ENCODE peak calls at places on chromosomes 11 and 22, in six cellular contexts. One of them, this sample, is unnamed.

GRCh38 chr11:102527041-102527440 is 3.5 kb downstream of the MMP7 start:
- DNase-seq in T47D: no peak
- DNase-seq in left colon: no peak
- DNase-seq in Calu3: no peak
- DNase-seq in SW 1271: no peak
- DNase-seq in NCI-H2171 treated with DMSO at 0.1 percent for 48 hours: no peak
- DNase-seq in this sample: no peak

GRCh38 chr11:102115557-102115956 is 5.3 kb downstream of the YAP1 start:
- DNase-seq in T47D: peak; percentile 58
- DNase-seq in left colon: no peak
- DNase-seq in Calu3: peak; percentile 30
- DNase-seq in SW 1271: no peak
- DNase-seq in NCI-H2171 treated with DMSO at 0.1 percent for 48 hours: no peak
- DNase-seq in this sample: no peak

GRCh38 chr11:119684361-119685072 is 44.5 kb downstream of the NECTIN1 start:
- DNase-seq in T47D: no peak
- DNase-seq in left colon: no peak
- DNase-seq in Calu3: peak; percentile 74
- DNase-seq in SW 1271: peak; percentile 48
- DNase-seq in NCI-H2171 treated with DMSO at 0.1 percent for 48 hours: no peak
- DNase-seq in this sample: no peak

GRCh38 chr22:45963821-45964220 is 13.1 kb downstream of the WNT7B start:
- DNase-seq in T47D: no peak
- DNase-seq in left colon: no peak
- DNase-seq in Calu3: no peak
- DNase-seq in SW 1271: no peak
- DNase-seq in NCI-H2171 treated with DMSO at 0.1 percent for 48 hours: no peak
- DNase-seq in this sample: no peak

GRCh38 chr11:73564903-73565302 is 33.0 kb downstream of the FAM168A start:
- DNase-seq in T47D: no peak
- DNase-seq in left colon: no peak
- DNase-seq in Calu3: no peak
- DNase-seq in SW 1271: no peak
- DNase-seq in NCI-H2171 treated with DMSO at 0.1 percent for 48 hours: no peak
- DNase-seq in this sample: no peak

GRCh38 chr11:87819141-87819540 is 356.1 kb downstream of the RAB38 start:
- DNase-seq in T47D: no peak
- DNase-seq in left colon: no peak
- DNase-seq in Calu3: no peak
- DNase-seq in SW 1271: no peak
- DNase-seq in NCI-H2171 treated with DMSO at 0.1 percent for 48 hours: peak; percentile 60
- DNase-seq in this sample: no peak

GRCh38 chr22:17883356-17883755 is 109.1 kb upstream of the BID start:
- DNase-seq in T47D: no peak
- DNase-seq in left colon: no peak
- DNase-seq in Calu3: no peak
- DNase-seq in SW 1271: no peak
- DNase-seq in NCI-H2171 treated with DMSO at 0.1 percent for 48 hours: no peak
- DNase-seq in this sample: no peak

GRCh38 chr11:60982184-60982583 is 10.7 kb downstream of the CD6 start:
- DNase-seq in T47D: no peak
- DNase-seq in left colon: no peak
- DNase-seq in Calu3: no peak
- DNase-seq in SW 1271: no peak
- DNase-seq in NCI-H2171 treated with DMSO at 0.1 percent for 48 hours: no peak
- DNase-seq in this sample: no peak

GRCh38 chr22:19174106-19175025 is 4.2 kb downstream of the SLC25A1 start:
- DNase-seq in T47D: peak; percentile 71
- DNase-seq in left colon: peak; percentile 13
- DNase-seq in Calu3: no peak
- DNase-seq in SW 1271: no peak
- DNase-seq in NCI-H2171 treated with DMSO at 0.1 percent for 48 hours: no peak
- DNase-seq in this sample: no peak

GRCh38 chr11:34242037-34242625 is 115.7 kb downstream of the ABTB2 start:
- DNase-seq in T47D: no peak
- DNase-seq in left colon: no peak
- DNase-seq in Calu3: no peak
- DNase-seq in SW 1271: no peak
- DNase-seq in NCI-H2171 treated with DMSO at 0.1 percent for 48 hours: no peak
- DNase-seq in this sample: no peak

GRCh38 chr22:23230348-23231068 is 50.2 kb downstream of the BCR start:
- DNase-seq in T47D: no peak
- DNase-seq in left colon: no peak
- DNase-seq in Calu3: no peak
- DNase-seq in SW 1271: no peak
- DNase-seq in NCI-H2171 treated with DMSO at 0.1 percent for 48 hours: no peak
- DNase-seq in this sample: no peak

GRCh38 chr11:58060939-58061672 is 30.4 kb downstream of the OR6Q1 start:
- DNase-seq in T47D: peak; percentile 24
- DNase-seq in left colon: no peak
- DNase-seq in Calu3: no peak
- DNase-seq in SW 1271: no peak
- DNase-seq in NCI-H2171 treated with DMSO at 0.1 percent for 48 hours: no peak
- DNase-seq in this sample: no peak

GRCh38 chr11:70159612-70160570 is 43.2 kb upstream of the FADD start:
- DNase-seq in T47D: no peak
- DNase-seq in left colon: peak; percentile 41
- DNase-seq in Calu3: peak; percentile 89
- DNase-seq in SW 1271: peak; percentile 90
- DNase-seq in NCI-H2171 treated with DMSO at 0.1 percent for 48 hours: no peak
- DNase-seq in this sample: no peak

GRCh38 chr11:104813532-104813931 is 84.7 kb downstream of the CASP12 start:
- DNase-seq in T47D: no peak
- DNase-seq in left colon: no peak
- DNase-seq in Calu3: no peak
- DNase-seq in SW 1271: no peak
- DNase-seq in NCI-H2171 treated with DMSO at 0.1 percent for 48 hours: no peak
- DNase-seq in this sample: no peak

GRCh38 chr11:74460481-74461154 is 6.7 kb downstream of the KCNE3 start:
- DNase-seq in T47D: no peak
- DNase-seq in left colon: no peak
- DNase-seq in Calu3: no peak
- DNase-seq in SW 1271: no peak
- DNase-seq in NCI-H2171 treated with DMSO at 0.1 percent for 48 hours: no peak
- DNase-seq in this sample: no peak

GRCh38 chr11:126776125-126776524 is 224.4 kb downstream of the KIRREL3 start:
- DNase-seq in T47D: no peak
- DNase-seq in left colon: no peak
- DNase-seq in Calu3: no peak
- DNase-seq in SW 1271: no peak
- DNase-seq in NCI-H2171 treated with DMSO at 0.1 percent for 48 hours: no peak
- DNase-seq in this sample: no peak

GRCh38 chr22:49406047-49406650 is 421.5 kb downstream of the BRD1 start:
- DNase-seq in T47D: no peak
- DNase-seq in left colon: no peak
- DNase-seq in Calu3: no peak
- DNase-seq in SW 1271: no peak
- DNase-seq in NCI-H2171 treated with DMSO at 0.1 percent for 48 hours: no peak
- DNase-seq in this sample: no peak

GRCh38 chr22:31927562-31927961 is 16.8 kb upstream of the YWHAH start:
- DNase-seq in T47D: no peak
- DNase-seq in left colon: no peak
- DNase-seq in Calu3: no peak
- DNase-seq in SW 1271: no peak
- DNase-seq in NCI-H2171 treated with DMSO at 0.1 percent for 48 hours: no peak
- DNase-seq in this sample: no peak

GRCh38 chr22:38115423-38116205 is 5.1 kb upstream of the BAIAP2L2 start:
- DNase-seq in T47D: no peak
- DNase-seq in left colon: no peak
- DNase-seq in Calu3: no peak
- DNase-seq in SW 1271: no peak
- DNase-seq in NCI-H2171 treated with DMSO at 0.1 percent for 48 hours: no peak
- DNase-seq in this sample: no peak

GRCh38 chr11:112033902-112034301 is 8.7 kb downstream of the DLAT start:
- DNase-seq in T47D: no peak
- DNase-seq in left colon: no peak
- DNase-seq in Calu3: no peak
- DNase-seq in SW 1271: no peak
- DNase-seq in NCI-H2171 treated with DMSO at 0.1 percent for 48 hours: no peak
- DNase-seq in this sample: no peak

GRCh38 chr11:42329930-42330555 is 870.6 kb upstream of the LRRC4C start:
- DNase-seq in T47D: no peak
- DNase-seq in left colon: no peak
- DNase-seq in Calu3: no peak
- DNase-seq in SW 1271: no peak
- DNase-seq in NCI-H2171 treated with DMSO at 0.1 percent for 48 hours: no peak
- DNase-seq in this sample: no peak

GRCh38 chr11:11635456-11635855 is 13.7 kb upstream of the GALNT18 start:
- DNase-seq in T47D: no peak
- DNase-seq in left colon: no peak
- DNase-seq in Calu3: no peak
- DNase-seq in SW 1271: no peak
- DNase-seq in NCI-H2171 treated with DMSO at 0.1 percent for 48 hours: no peak
- DNase-seq in this sample: no peak

GRCh38 chr11:32527776-32528175 is 55.9 kb upstream of the EIF3M start:
- DNase-seq in T47D: no peak
- DNase-seq in left colon: no peak
- DNase-seq in Calu3: no peak
- DNase-seq in SW 1271: no peak
- DNase-seq in NCI-H2171 treated with DMSO at 0.1 percent for 48 hours: no peak
- DNase-seq in this sample: no peak

GRCh38 chr11:66880484-66881211 is 23.8 kb downstream of the LRFN4 start:
- DNase-seq in T47D: peak; percentile 91
- DNase-seq in left colon: no peak
- DNase-seq in Calu3: peak; percentile 79
- DNase-seq in SW 1271: no peak
- DNase-seq in NCI-H2171 treated with DMSO at 0.1 percent for 48 hours: peak; percentile 92
- DNase-seq in this sample: peak; percentile 8

GRCh38 chr11:113773416-113774173 is at the start of gene ZW10:
- DNase-seq in T47D: peak; percentile 99
- DNase-seq in left colon: peak; percentile 98
- DNase-seq in Calu3: peak; percentile 93
- DNase-seq in SW 1271: peak; percentile 66
- DNase-seq in NCI-H2171 treated with DMSO at 0.1 percent for 48 hours: peak; percentile 94
- DNase-seq in this sample: peak; percentile 85

GRCh38 chr22:40193429-40194421 is 16.0 kb downstream of the TNRC6B start:
- DNase-seq in T47D: peak; percentile 58
- DNase-seq in left colon: no peak
- DNase-seq in Calu3: no peak
- DNase-seq in SW 1271: no peak
- DNase-seq in NCI-H2171 treated with DMSO at 0.1 percent for 48 hours: no peak
- DNase-seq in this sample: no peak

GRCh38 chr11:11265994-11266606 is 87.0 kb downstream of the CSNK2A3 start:
- DNase-seq in T47D: peak; percentile 58
- DNase-seq in left colon: peak; percentile 68
- DNase-seq in Calu3: peak; percentile 75
- DNase-seq in SW 1271: no peak
- DNase-seq in NCI-H2171 treated with DMSO at 0.1 percent for 48 hours: no peak
- DNase-seq in this sample: no peak

GRCh38 chr22:42344391-42344861 is 74.0 kb upstream of the TCF20 start:
- DNase-seq in T47D: no peak
- DNase-seq in left colon: no peak
- DNase-seq in Calu3: no peak
- DNase-seq in SW 1271: no peak
- DNase-seq in NCI-H2171 treated with DMSO at 0.1 percent for 48 hours: no peak
- DNase-seq in this sample: peak; percentile 62

GRCh38 chr11:62010935-62011528 is 43.6 kb upstream of the FTH1 start:
- DNase-seq in T47D: no peak
- DNase-seq in left colon: no peak
- DNase-seq in Calu3: no peak
- DNase-seq in SW 1271: no peak
- DNase-seq in NCI-H2171 treated with DMSO at 0.1 percent for 48 hours: no peak
- DNase-seq in this sample: no peak

GRCh38 chr11:66087148-66087908 is 17.3 kb downstream of the PACS1 start:
- DNase-seq in T47D: no peak
- DNase-seq in left colon: no peak
- DNase-seq in Calu3: no peak
- DNase-seq in SW 1271: no peak
- DNase-seq in NCI-H2171 treated with DMSO at 0.1 percent for 48 hours: no peak
- DNase-seq in this sample: no peak

GRCh38 chr11:2256293-2256913 is 14.0 kb downstream of the ASCL2 start:
- DNase-seq in T47D: peak; percentile 25
- DNase-seq in left colon: no peak
- DNase-seq in Calu3: no peak
- DNase-seq in SW 1271: no peak
- DNase-seq in NCI-H2171 treated with DMSO at 0.1 percent for 48 hours: no peak
- DNase-seq in this sample: no peak

GRCh38 chr22:36445158-36445668 is 36.2 kb downstream of the TXN2 start:
- DNase-seq in T47D: peak; percentile 56
- DNase-seq in left colon: no peak
- DNase-seq in Calu3: no peak
- DNase-seq in SW 1271: no peak
- DNase-seq in NCI-H2171 treated with DMSO at 0.1 percent for 48 hours: peak; percentile 59
- DNase-seq in this sample: no peak

GRCh38 chr11:57662893-57663292 is 5.0 kb upstream of the ZDHHC5 start:
- DNase-seq in T47D: peak; percentile 71
- DNase-seq in left colon: no peak
- DNase-seq in Calu3: no peak
- DNase-seq in SW 1271: no peak
- DNase-seq in NCI-H2171 treated with DMSO at 0.1 percent for 48 hours: no peak
- DNase-seq in this sample: no peak

GRCh38 chr22:17063372-17064106 is 21.3 kb upstream of the IL17RA start:
- DNase-seq in T47D: peak; percentile 57
- DNase-seq in left colon: no peak
- DNase-seq in Calu3: no peak
- DNase-seq in SW 1271: no peak
- DNase-seq in NCI-H2171 treated with DMSO at 0.1 percent for 48 hours: peak; percentile 66
- DNase-seq in this sample: no peak

GRCh38 chr11:77771135-77771534 is 49.4 kb downstream of the RSF1 start:
- DNase-seq in T47D: no peak
- DNase-seq in left colon: no peak
- DNase-seq in Calu3: no peak
- DNase-seq in SW 1271: no peak
- DNase-seq in NCI-H2171 treated with DMSO at 0.1 percent for 48 hours: no peak
- DNase-seq in this sample: no peak